ENCODE peak calls at places on chromosomes 6 and 20, in nine cellular contexts. N is left cardiac atrium; E is amniotic epithelial cell; C is fibroblast of mammary gland; G is NAMALWA; Q is nephron progenitor cell; P is AG04450; D is activated T-cell treated with anti-CD3 and anti-CD28 coated beads, Interleukin-2, amount 50 U/mL, for 1 hour; H is heart left ventricle. X is an unnamed sample.

GRCh38 chr6:43840490-43841218 is 70.6 kb downstream of the VEGFA start:
- DNase-seq in N (no peak), E (peak), C (peak), G (no peak), Q (no peak), P (no peak), D (no peak), H (no peak), X (no peak)

GRCh38 chr6:88376759-88377387 is 210.7 kb upstream of the CNR1 start:
- DNase-seq in N (no peak), E (peak), C (peak), G (no peak), Q (no peak), P (no peak), D (no peak), H (no peak), X (peak)

GRCh38 chr6:15246217-15247211 is 645 bp downstream of the JARID2 start:
- DNase-seq in N (no peak), E (peak), C (no peak), G (peak), Q (no peak), P (no peak), D (peak), H (no peak), X (no peak)

GRCh38 chr20:1535420-1536175 is 21.9 kb downstream of the SIRPD start:
- DNase-seq in N (no peak), E (no peak), C (no peak), G (peak), Q (no peak), P (no peak), D (no peak), H (no peak), X (no peak)

GRCh38 chr20:34111057-34111711 is 859 bp downstream of the EIF2S2 start:
- DNase-seq in N (peak), E (peak), C (peak), G (peak), Q (peak), P (no peak), D (no peak), H (peak), X (peak)

GRCh38 chr6:99613705-99614429 is 7.2 kb downstream of the PRDM13 start:
- DNase-seq in N (no peak), E (no peak), C (no peak), G (peak), Q (peak), P (no peak), D (peak), H (no peak), X (no peak)

GRCh38 chr6:610882-611281 is 46.0 kb downstream of the HUS1B start:
- DNase-seq in N (no peak), E (peak), C (no peak), G (no peak), Q (no peak), P (no peak), D (no peak), H (no peak), X (no peak)

GRCh38 chr6:55704421-55704820 is 125.4 kb upstream of the HMGCLL1 start:
- DNase-seq in N (no peak), E (no peak), C (peak), G (no peak), Q (no peak), P (no peak), D (no peak), H (no peak), X (peak)

GRCh38 chr6:121848523-121849255 is 413.2 kb downstream of the GJA1 start:
- DNase-seq in N (no peak), E (no peak), C (no peak), G (no peak), Q (no peak), P (no peak), D (no peak), H (no peak), X (no peak)

GRCh38 chr6:129432738-129433137 is 277.2 kb downstream of the ARHGAP18 start:
- DNase-seq in N (no peak), E (peak), C (peak), G (peak), Q (no peak), P (no peak), D (no peak), H (no peak), X (no peak)

GRCh38 chr6:49980898-49981297 is 11.5 kb upstream of the DEFB113 start:
- DNase-seq in N (no peak), E (no peak), C (peak), G (no peak), Q (no peak), P (no peak), D (no peak), H (no peak), X (peak)

GRCh38 chr6:141203902-141204575 is 928.7 kb upstream of the GJE1 start:
- DNase-seq in N (no peak), E (peak), C (peak), G (no peak), Q (no peak), P (peak), D (no peak), H (no peak), X (peak)

GRCh38 chr6:167742719-167743303 is 83.9 kb upstream of the AFDN start:
- DNase-seq in N (no peak), E (peak), C (peak), G (no peak), Q (no peak), P (no peak), D (no peak), H (no peak), X (no peak)

GRCh38 chr6:155528982-155529453 is 73.4 kb upstream of the NOX3 start:
- DNase-seq in N (no peak), E (peak), C (peak), G (peak), Q (no peak), P (peak), D (no peak), H (peak), X (peak)

GRCh38 chr20:41162396-41162795 is 25.1 kb downstream of the PLCG1 start:
- DNase-seq in N (no peak), E (no peak), C (no peak), G (no peak), Q (no peak), P (no peak), D (no peak), H (no peak), X (no peak)

GRCh38 chr20:46999821-47000465 is 105.3 kb downstream of the EYA2 start:
- DNase-seq in N (no peak), E (no peak), C (no peak), G (peak), Q (no peak), P (no peak), D (no peak), H (no peak), X (no peak)

GRCh38 chr20:5402903-5403531 is 86.3 kb upstream of the PROKR2 start:
- DNase-seq in N (no peak), E (peak), C (peak), G (peak), Q (peak), P (no peak), D (no peak), H (no peak), X (peak)

GRCh38 chr20:61430228-61430624 is 178.2 kb downstream of the CDH4 start:
- DNase-seq in N (no peak), E (no peak), C (no peak), G (no peak), Q (no peak), P (no peak), D (no peak), H (no peak), X (no peak)

GRCh38 chr20:63814833-63815612 is 16.0 kb downstream of the ZBTB46 start:
- DNase-seq in N (no peak), E (no peak), C (no peak), G (peak), Q (no peak), P (no peak), D (no peak), H (no peak), X (no peak)

GRCh38 chr20:32434434-32434833 is 76.3 kb downstream of the ASXL1 start:
- DNase-seq in N (no peak), E (no peak), C (no peak), G (no peak), Q (no peak), P (no peak), D (no peak), H (no peak), X (no peak)

GRCh38 chr6:68776382-68776781 is 141.3 kb downstream of the ADGRB3 start:
- DNase-seq in N (no peak), E (no peak), C (no peak), G (no peak), Q (no peak), P (no peak), D (no peak), H (no peak), X (no peak)

GRCh38 chr6:163707385-163708355 is 293.2 kb downstream of the QKI start:
- DNase-seq in N (no peak), E (no peak), C (peak), G (peak), Q (no peak), P (no peak), D (no peak), H (no peak), X (no peak)

GRCh38 chr6:108170607-108171290 is 4.9 kb downstream of the NR2E1 start:
- DNase-seq in N (no peak), E (no peak), C (no peak), G (no peak), Q (no peak), P (no peak), D (no peak), H (no peak), X (no peak)

GRCh38 chr20:48951646-48952045 is 30.1 kb downstream of the ARFGEF2 start:
- DNase-seq in N (no peak), E (no peak), C (no peak), G (no peak), Q (no peak), P (no peak), D (no peak), H (no peak), X (no peak)

GRCh38 chr6:153503810-153504209 is 372.7 kb upstream of the RGS17 start:
- DNase-seq in N (no peak), E (no peak), C (no peak), G (peak), Q (peak), P (no peak), D (no peak), H (no peak), X (no peak)

GRCh38 chr6:29924731-29925130 is 17.6 kb upstream of the HLA-A start:
- DNase-seq in N (no peak), E (no peak), C (no peak), G (no peak), Q (no peak), P (no peak), D (no peak), H (no peak), X (no peak)

GRCh38 chr6:16747232-16748027 is 13.8 kb downstream of the ATXN1 start:
- DNase-seq in N (no peak), E (peak), C (peak), G (no peak), Q (no peak), P (no peak), D (no peak), H (no peak), X (peak)

GRCh38 chr6:53712078-53712477 is 46.5 kb upstream of the KLHL31 start:
- DNase-seq in N (no peak), E (no peak), C (no peak), G (no peak), Q (no peak), P (no peak), D (no peak), H (no peak), X (no peak)

GRCh38 chr6:30810813-30811329 is 66.5 kb upstream of the IER3 start:
- DNase-seq in N (no peak), E (no peak), C (no peak), G (no peak), Q (no peak), P (no peak), D (no peak), H (no peak), X (no peak)

GRCh38 chr6:36977470-36977941 is 8.5 kb downstream of the MTCH1 start:
- DNase-seq in N (no peak), E (no peak), C (peak), G (peak), Q (peak), P (no peak), D (no peak), H (no peak), X (no peak)